ENCODE peak calls at places on chromosome 7, in eight cellular contexts. One of them, this sample, is unnamed.

GRCh38 chr7:8591289-8591688 is 157.9 kb downstream of the NXPH1 start:
- DNase-seq in breast epithelium: no peak
- DNase-seq in HCT116: no peak
- DNase-seq in thyroid gland: no peak
- DNase-seq in H54: no peak
- DNase-seq in transverse colon: no peak
- DNase-seq in HepG2: no peak
- DNase-seq in esophagus squamous epithelium: no peak
- DNase-seq in this sample: no peak

GRCh38 chr7:30932562-30932961 is 20.9 kb downstream of the AQP1 start:
- DNase-seq in breast epithelium: no peak
- DNase-seq in HCT116: no peak
- DNase-seq in thyroid gland: no peak
- DNase-seq in H54: peak
- DNase-seq in transverse colon: no peak
- DNase-seq in HepG2: no peak
- DNase-seq in esophagus squamous epithelium: no peak
- DNase-seq in this sample: no peak

GRCh38 chr7:44066111-44066460 is 719 bp upstream of the PGAM2 start:
- DNase-seq in breast epithelium: peak
- DNase-seq in HCT116: no peak
- DNase-seq in thyroid gland: no peak
- DNase-seq in H54: no peak
- DNase-seq in transverse colon: no peak
- DNase-seq in HepG2: no peak
- DNase-seq in esophagus squamous epithelium: no peak
- DNase-seq in this sample: no peak

GRCh38 chr7:84535584-84536255 is 341.1 kb upstream of the SEMA3A start:
- DNase-seq in breast epithelium: no peak
- DNase-seq in HCT116: no peak
- DNase-seq in thyroid gland: no peak
- DNase-seq in H54: no peak
- DNase-seq in transverse colon: no peak
- DNase-seq in HepG2: no peak
- DNase-seq in esophagus squamous epithelium: no peak
- DNase-seq in this sample: no peak

GRCh38 chr7:126286317-126286716 is 966.4 kb downstream of the GRM8 start:
- DNase-seq in breast epithelium: no peak
- DNase-seq in HCT116: no peak
- DNase-seq in thyroid gland: no peak
- DNase-seq in H54: no peak
- DNase-seq in transverse colon: no peak
- DNase-seq in HepG2: no peak
- DNase-seq in esophagus squamous epithelium: no peak
- DNase-seq in this sample: no peak

GRCh38 chr7:23106801-23107713 is 1.5 kb downstream of the KLHL7 start:
- DNase-seq in breast epithelium: no peak
- DNase-seq in HCT116: no peak
- DNase-seq in thyroid gland: no peak
- DNase-seq in H54: no peak
- DNase-seq in transverse colon: no peak
- DNase-seq in HepG2: no peak
- DNase-seq in esophagus squamous epithelium: no peak
- DNase-seq in this sample: no peak

GRCh38 chr7:155738652-155739537 is 73.4 kb downstream of the SHH start:
- DNase-seq in breast epithelium: peak
- DNase-seq in HCT116: peak
- DNase-seq in thyroid gland: peak
- DNase-seq in H54: no peak
- DNase-seq in transverse colon: peak
- DNase-seq in HepG2: peak
- DNase-seq in esophagus squamous epithelium: no peak
- DNase-seq in this sample: peak

GRCh38 chr7:99365318-99366141 is 9.0 kb upstream of the ARPC1B start:
- DNase-seq in breast epithelium: no peak
- DNase-seq in HCT116: no peak
- DNase-seq in thyroid gland: peak
- DNase-seq in H54: no peak
- DNase-seq in transverse colon: peak
- DNase-seq in HepG2: peak
- DNase-seq in esophagus squamous epithelium: no peak
- DNase-seq in this sample: peak

GRCh38 chr7:108049962-108050361 is 47.0 kb upstream of the LAMB1 start:
- DNase-seq in breast epithelium: no peak
- DNase-seq in HCT116: no peak
- DNase-seq in thyroid gland: no peak
- DNase-seq in H54: no peak
- DNase-seq in transverse colon: no peak
- DNase-seq in HepG2: peak
- DNase-seq in esophagus squamous epithelium: no peak
- DNase-seq in this sample: no peak

GRCh38 chr7:50651227-50651989 is 86.2 kb upstream of the DDC start:
- DNase-seq in breast epithelium: no peak
- DNase-seq in HCT116: no peak
- DNase-seq in thyroid gland: no peak
- DNase-seq in H54: no peak
- DNase-seq in transverse colon: no peak
- DNase-seq in HepG2: no peak
- DNase-seq in esophagus squamous epithelium: no peak
- DNase-seq in this sample: no peak

GRCh38 chr7:28135296-28135695 is 45.3 kb downstream of the JAZF1 start:
- DNase-seq in breast epithelium: no peak
- DNase-seq in HCT116: no peak
- DNase-seq in thyroid gland: no peak
- DNase-seq in H54: no peak
- DNase-seq in transverse colon: no peak
- DNase-seq in HepG2: no peak
- DNase-seq in esophagus squamous epithelium: no peak
- DNase-seq in this sample: no peak

GRCh38 chr7:2490306-2490705 is 14.1 kb upstream of the GRIFIN start:
- DNase-seq in breast epithelium: no peak
- DNase-seq in HCT116: no peak
- DNase-seq in thyroid gland: no peak
- DNase-seq in H54: no peak
- DNase-seq in transverse colon: no peak
- DNase-seq in HepG2: no peak
- DNase-seq in esophagus squamous epithelium: no peak
- DNase-seq in this sample: peak

GRCh38 chr7:112930787-112931186 is 140.6 kb upstream of the TMEM168 start:
- DNase-seq in breast epithelium: no peak
- DNase-seq in HCT116: no peak
- DNase-seq in thyroid gland: no peak
- DNase-seq in H54: no peak
- DNase-seq in transverse colon: no peak
- DNase-seq in HepG2: peak
- DNase-seq in esophagus squamous epithelium: no peak
- DNase-seq in this sample: no peak

GRCh38 chr7:44712012-44712411 is 36.6 kb upstream of the ZMIZ2 start:
- DNase-seq in breast epithelium: no peak
- DNase-seq in HCT116: no peak
- DNase-seq in thyroid gland: no peak
- DNase-seq in H54: no peak
- DNase-seq in transverse colon: no peak
- DNase-seq in HepG2: peak
- DNase-seq in esophagus squamous epithelium: no peak
- DNase-seq in this sample: no peak

GRCh38 chr7:4124904-4125477 is 557.1 kb upstream of the FOXK1 start:
- DNase-seq in breast epithelium: no peak
- DNase-seq in HCT116: no peak
- DNase-seq in thyroid gland: no peak
- DNase-seq in H54: no peak
- DNase-seq in transverse colon: no peak
- DNase-seq in HepG2: no peak
- DNase-seq in esophagus squamous epithelium: no peak
- DNase-seq in this sample: no peak

GRCh38 chr7:131629203-131629871 is 72.9 kb upstream of the PODXL start:
- DNase-seq in breast epithelium: no peak
- DNase-seq in HCT116: no peak
- DNase-seq in thyroid gland: no peak
- DNase-seq in H54: peak
- DNase-seq in transverse colon: no peak
- DNase-seq in HepG2: no peak
- DNase-seq in esophagus squamous epithelium: no peak
- DNase-seq in this sample: peak

GRCh38 chr7:87058739-87059524 is 522 bp downstream of the ELAPOR2 start:
- DNase-seq in breast epithelium: peak
- DNase-seq in HCT116: no peak
- DNase-seq in thyroid gland: peak
- DNase-seq in H54: no peak
- DNase-seq in transverse colon: peak
- DNase-seq in HepG2: no peak
- DNase-seq in esophagus squamous epithelium: no peak
- DNase-seq in this sample: peak

GRCh38 chr7:25722856-25723255 is 429.1 kb upstream of the NFE2L3 start:
- DNase-seq in breast epithelium: no peak
- DNase-seq in HCT116: no peak
- DNase-seq in thyroid gland: no peak
- DNase-seq in H54: no peak
- DNase-seq in transverse colon: no peak
- DNase-seq in HepG2: no peak
- DNase-seq in esophagus squamous epithelium: no peak
- DNase-seq in this sample: no peak

GRCh38 chr7:24445041-24445440 is 128.2 kb upstream of the PALS2 start:
- DNase-seq in breast epithelium: no peak
- DNase-seq in HCT116: no peak
- DNase-seq in thyroid gland: no peak
- DNase-seq in H54: no peak
- DNase-seq in transverse colon: no peak
- DNase-seq in HepG2: no peak
- DNase-seq in esophagus squamous epithelium: no peak
- DNase-seq in this sample: no peak

GRCh38 chr7:3404490-3404889 is 103.4 kb downstream of the SDK1 start:
- DNase-seq in breast epithelium: no peak
- DNase-seq in HCT116: no peak
- DNase-seq in thyroid gland: no peak
- DNase-seq in H54: no peak
- DNase-seq in transverse colon: no peak
- DNase-seq in HepG2: no peak
- DNase-seq in esophagus squamous epithelium: no peak
- DNase-seq in this sample: no peak

GRCh38 chr7:44325181-44325671 is at the start of gene CAMK2B:
- DNase-seq in breast epithelium: no peak
- DNase-seq in HCT116: no peak
- DNase-seq in thyroid gland: peak
- DNase-seq in H54: no peak
- DNase-seq in transverse colon: no peak
- DNase-seq in HepG2: no peak
- DNase-seq in esophagus squamous epithelium: no peak
- DNase-seq in this sample: no peak

GRCh38 chr7:151367304-151367703 is 25.7 kb downstream of the NUB1 start:
- DNase-seq in breast epithelium: no peak
- DNase-seq in HCT116: no peak
- DNase-seq in thyroid gland: no peak
- DNase-seq in H54: no peak
- DNase-seq in transverse colon: no peak
- DNase-seq in HepG2: no peak
- DNase-seq in esophagus squamous epithelium: no peak
- DNase-seq in this sample: no peak

GRCh38 chr7:151366872-151367207 is 25.2 kb downstream of the NUB1 start:
- DNase-seq in breast epithelium: no peak
- DNase-seq in HCT116: no peak
- DNase-seq in thyroid gland: no peak
- DNase-seq in H54: no peak
- DNase-seq in transverse colon: no peak
- DNase-seq in HepG2: no peak
- DNase-seq in esophagus squamous epithelium: no peak
- DNase-seq in this sample: no peak

GRCh38 chr7:151366141-151366871 is 24.7 kb downstream of the NUB1 start:
- DNase-seq in breast epithelium: no peak
- DNase-seq in HCT116: no peak
- DNase-seq in thyroid gland: no peak
- DNase-seq in H54: no peak
- DNase-seq in transverse colon: no peak
- DNase-seq in HepG2: no peak
- DNase-seq in esophagus squamous epithelium: no peak
- DNase-seq in this sample: no peak

GRCh38 chr7:151363182-151363581 is 21.6 kb downstream of the NUB1 start:
- DNase-seq in breast epithelium: no peak
- DNase-seq in HCT116: no peak
- DNase-seq in thyroid gland: no peak
- DNase-seq in H54: no peak
- DNase-seq in transverse colon: no peak
- DNase-seq in HepG2: no peak
- DNase-seq in esophagus squamous epithelium: no peak
- DNase-seq in this sample: no peak

GRCh38 chr7:151361193-151361959 is 19.8 kb downstream of the NUB1 start:
- DNase-seq in breast epithelium: no peak
- DNase-seq in HCT116: no peak
- DNase-seq in thyroid gland: peak
- DNase-seq in H54: no peak
- DNase-seq in transverse colon: no peak
- DNase-seq in HepG2: no peak
- DNase-seq in esophagus squamous epithelium: no peak
- DNase-seq in this sample: no peak
- TF ChIP-seq POLR2A in breast epithelium: no peak
- TF ChIP-seq POLR2A in HCT116: no peak
- TF ChIP-seq POLR2A in thyroid gland: no peak
- TF ChIP-seq POLR2A in H54: no peak
- TF ChIP-seq POLR2A in transverse colon: no peak
- TF ChIP-seq POLR2A in HepG2: no peak
- TF ChIP-seq POLR2A in esophagus squamous epithelium: no peak
- TF ChIP-seq POLR2A in this sample: no peak

GRCh38 chr7:157318015-157318706 is 18.6 kb upstream of the DNAJB6 start:
- DNase-seq in breast epithelium: peak
- DNase-seq in HCT116: no peak
- DNase-seq in thyroid gland: no peak
- DNase-seq in H54: no peak
- DNase-seq in transverse colon: peak
- DNase-seq in HepG2: no peak
- DNase-seq in esophagus squamous epithelium: no peak
- DNase-seq in this sample: no peak
- TF ChIP-seq POLR2A in breast epithelium: no peak
- TF ChIP-seq POLR2A in HCT116: no peak
- TF ChIP-seq POLR2A in thyroid gland: no peak
- TF ChIP-seq POLR2A in H54: no peak
- TF ChIP-seq POLR2A in transverse colon: no peak
- TF ChIP-seq POLR2A in HepG2: no peak
- TF ChIP-seq POLR2A in esophagus squamous epithelium: no peak
- TF ChIP-seq POLR2A in this sample: no peak

GRCh38 chr7:119515962-119516361 is 757.0 kb upstream of the KCND2 start:
- DNase-seq in breast epithelium: no peak
- DNase-seq in HCT116: no peak
- DNase-seq in thyroid gland: no peak
- DNase-seq in H54: no peak
- DNase-seq in transverse colon: no peak
- DNase-seq in HepG2: no peak
- DNase-seq in esophagus squamous epithelium: no peak
- DNase-seq in this sample: no peak
- TF ChIP-seq POLR2A in breast epithelium: no peak
- TF ChIP-seq POLR2A in HCT116: no peak
- TF ChIP-seq POLR2A in thyroid gland: no peak
- TF ChIP-seq POLR2A in H54: no peak
- TF ChIP-seq POLR2A in transverse colon: no peak
- TF ChIP-seq POLR2A in HepG2: no peak
- TF ChIP-seq POLR2A in esophagus squamous epithelium: no peak
- TF ChIP-seq POLR2A in this sample: no peak

DNA sequence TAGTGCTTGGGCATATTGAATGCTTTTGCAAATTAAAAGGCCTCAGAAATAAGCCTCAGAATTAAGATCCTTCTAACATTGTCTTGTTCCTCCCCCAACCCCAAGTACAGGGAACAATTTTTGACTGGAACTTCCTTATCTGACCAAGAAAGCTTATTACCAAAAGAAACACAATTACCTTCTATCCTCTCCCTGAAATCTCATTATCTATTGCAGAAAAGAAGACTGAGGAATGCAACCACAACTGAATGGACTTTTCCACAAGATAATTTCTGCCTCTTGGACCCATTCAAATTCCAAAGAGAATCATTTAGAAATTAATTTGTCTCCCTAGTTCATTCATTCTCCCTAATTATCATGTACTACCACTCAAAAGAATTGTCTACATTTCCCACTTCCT is 36.8 kb upstream of the SPAM1 start:
- DNase-seq in breast epithelium: no peak
- DNase-seq in HCT116: no peak
- DNase-seq in thyroid gland: no peak
- DNase-seq in H54: no peak
- DNase-seq in transverse colon: no peak
- DNase-seq in HepG2: no peak
- DNase-seq in esophagus squamous epithelium: no peak
- DNase-seq in this sample: no peak
- TF ChIP-seq POLR2A in breast epithelium: no peak
- TF ChIP-seq POLR2A in HCT116: no peak
- TF ChIP-seq POLR2A in thyroid gland: no peak
- TF ChIP-seq POLR2A in H54: no peak
- TF ChIP-seq POLR2A in transverse colon: no peak
- TF ChIP-seq POLR2A in HepG2: no peak
- TF ChIP-seq POLR2A in esophagus squamous epithelium: no peak
- TF ChIP-seq POLR2A in this sample: no peak

This sample was measured in heart left ventricle.